ENCODE peak calls at places on chromosomes 5 and 9, in nine cellular contexts. F is brain microvascular endothelial cell, D is fibroblast of lung, B is cardiac fibroblast, I is body of pancreas, Q is upper lobe of right lung, U is BE2C, Y is right atrium auricular region, P is endothelial cell of umbilical vein. Z is an unnamed sample.

GRCh38 chr9:110307191-110307590 is 30.5 kb downstream of the TXNDC8 start:
- DNase-seq in F (no peak), D (no peak), B (no peak), I (no peak), Q (no peak), U (no peak), Y (no peak), P (no peak), Z (no peak)

GRCh38 chr9:73824671-73825070 is 672.5 kb upstream of the RORB start:
- DNase-seq in F (no peak), D (no peak), B (no peak), I (no peak), Q (no peak), U (no peak), Y (no peak), P (no peak), Z (peak)

GRCh38 chr9:127360205-127360604 is 36.8 kb upstream of the SLC2A8 start:
- DNase-seq in F (no peak), D (no peak), B (peak), I (no peak), Q (no peak), U (no peak), Y (no peak), P (no peak), Z (peak)

GRCh38 chr5:367358-368130 is 46.0 kb downstream of the AHRR start:
- DNase-seq in F (no peak), D (no peak), B (no peak), I (no peak), Q (peak), U (no peak), Y (peak), P (no peak), Z (no peak)

GRCh38 chr9:116712781-116713180 is 25.7 kb downstream of the TRIM32 start:
- DNase-seq in F (no peak), D (no peak), B (no peak), I (no peak), Q (no peak), U (no peak), Y (no peak), P (no peak), Z (no peak)

GRCh38 chr5:3181641-3182040 is 414.0 kb upstream of the IRX1 start:
- DNase-seq in F (no peak), D (no peak), B (no peak), I (no peak), Q (no peak), U (no peak), Y (no peak), P (no peak), Z (no peak)

GRCh38 chr9:87427851-87428506 is 69.7 kb upstream of the DAPK1 start:
- DNase-seq in F (no peak), D (no peak), B (no peak), I (no peak), Q (no peak), U (no peak), Y (no peak), P (no peak), Z (no peak)

GRCh38 chr9:88942411-88942810 is 48.9 kb upstream of the S1PR3 start:
- DNase-seq in F (no peak), D (no peak), B (no peak), I (no peak), Q (no peak), U (no peak), Y (no peak), P (no peak), Z (no peak)

GRCh38 chr5:91130759-91131158 is 252.4 kb downstream of the ARRDC3 start:
- DNase-seq in F (no peak), D (no peak), B (no peak), I (no peak), Q (no peak), U (no peak), Y (no peak), P (no peak), Z (no peak)

GRCh38 chr5:41869150-41869738 is 981 bp downstream of the OXCT1 start:
- DNase-seq in F (no peak), D (peak), B (peak), I (no peak), Q (no peak), U (peak), Y (peak), P (peak), Z (peak)

GRCh38 chr9:91515074-91515687 is 91.5 kb upstream of the NFIL3 start:
- DNase-seq in F (peak), D (peak), B (peak), I (peak), Q (no peak), U (no peak), Y (no peak), P (peak), Z (peak)

GRCh38 chr5:61416010-61416409 is 84.0 kb downstream of the ZSWIM6 start:
- DNase-seq in F (peak), D (no peak), B (no peak), I (no peak), Q (no peak), U (no peak), Y (no peak), P (no peak), Z (no peak)

GRCh38 chr5:173293817-173294672 is 34.2 kb downstream of the STC2 start:
- DNase-seq in F (peak), D (peak), B (peak), I (peak), Q (peak), U (peak), Y (peak), P (peak), Z (peak)
- H3K4me3 ChIP-seq in F (peak), D (no peak), B (peak), I (no peak), Q (no peak), U (peak), Y (peak), P (no peak), Z (peak)

GRCh38 chr5:13976867-13977479 is 32.5 kb upstream of the DNAH5 start:
- DNase-seq in F (peak), D (peak), B (peak), I (no peak), Q (no peak), U (peak), Y (no peak), P (peak), Z (peak)
- TF ChIP-seq CTCF in F (peak), D (peak), B (peak), I (peak), Q (peak), U (peak), Y (no peak), P (peak), Z (peak)

GRCh38 chr5:116576043-116576713 is 1.6 kb upstream of the SEMA6A start:
- DNase-seq in F (no peak), D (peak), B (peak), I (peak), Q (peak), U (peak), Y (no peak), P (peak), Z (peak)
- H3K4me3 ChIP-seq in F (peak), D (peak), B (peak), I (peak), Q (peak), U (peak), Y (peak), P (peak), Z (peak)

DNA sequence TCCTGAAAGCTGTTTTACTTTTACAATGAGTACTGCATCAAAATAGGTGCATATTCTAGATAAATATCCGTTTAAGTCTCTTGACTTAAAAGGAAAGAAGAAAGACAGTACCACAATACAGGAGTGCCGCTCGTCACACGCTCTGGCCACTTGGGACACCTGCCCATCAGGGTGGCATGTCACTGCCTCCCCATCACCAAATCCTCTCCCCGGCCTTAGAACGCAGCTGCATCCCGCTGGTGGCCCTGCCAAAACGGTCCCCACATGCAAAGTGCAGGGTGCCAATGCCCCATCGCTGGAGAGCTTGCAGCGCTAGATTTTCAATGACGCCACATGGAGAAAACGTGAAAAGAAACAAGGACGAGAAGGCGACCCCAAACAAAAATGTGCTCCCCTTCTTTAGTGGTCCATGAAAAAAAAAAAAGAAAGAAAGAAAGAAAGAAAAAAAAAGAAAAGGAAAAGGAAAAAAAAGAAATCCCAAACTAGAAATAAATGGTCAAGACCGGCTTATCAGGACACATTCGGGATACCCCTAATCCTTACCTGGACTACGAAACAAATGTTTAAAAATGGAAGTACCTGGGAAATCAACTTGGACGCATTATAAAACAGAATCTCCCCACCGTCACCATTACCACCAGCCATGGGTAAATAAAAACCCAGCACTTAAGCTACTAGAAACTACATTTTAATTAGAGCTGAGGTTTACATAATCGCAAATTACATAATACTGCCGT is 1.1 kb downstream of the ANKH start:
- DNase-seq in F (no peak), D (no peak), B (no peak), I (peak), Q (no peak), U (no peak), Y (no peak), P (peak), Z (no peak)
- TF ChIP-seq CTCF in F (peak), D (no peak), B (no peak), I (no peak), Q (no peak), U (no peak), Y (no peak), P (no peak), Z (peak)

DNA sequence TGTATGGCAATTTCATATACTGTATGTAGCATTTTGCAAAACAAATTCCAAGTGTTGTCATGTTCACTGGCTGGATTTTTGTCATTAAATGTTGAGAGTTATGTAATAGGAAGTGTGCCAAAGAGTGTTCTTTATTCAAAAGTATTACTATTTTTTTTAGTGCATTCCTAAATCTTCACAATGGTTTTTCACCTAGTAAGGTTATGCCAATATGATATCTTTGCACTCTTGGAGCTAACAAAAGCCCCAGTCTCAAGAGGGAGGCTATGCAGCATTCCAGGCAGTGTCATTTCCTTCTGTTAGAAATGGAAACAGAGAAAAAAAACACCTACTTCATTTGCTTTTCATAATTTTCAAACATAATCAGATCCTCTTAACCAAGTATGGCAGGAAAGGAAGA is 5.1 kb upstream of the SSBP2 start:
- DNase-seq in F (no peak), D (no peak), B (peak), I (no peak), Q (no peak), U (no peak), Y (no peak), P (peak), Z (peak)
- H3K4me3 ChIP-seq in F (no peak), D (no peak), B (no peak), I (no peak), Q (no peak), U (no peak), Y (no peak), P (no peak), Z (no peak)

GRCh38 chr5:76074487-76074886 is 8.7 kb upstream of the SV2C start:
- DNase-seq in F (no peak), D (no peak), B (no peak), I (no peak), Q (no peak), U (no peak), Y (no peak), P (peak), Z (no peak)
- TF ChIP-seq CTCF in F (peak), D (no peak), B (no peak), I (peak), Q (peak), U (peak), Y (no peak), P (peak), Z (peak)

GRCh38 chr5:180437336-180437735 is 56.8 kb upstream of the CNOT6 start:
- DNase-seq in F (no peak), D (no peak), B (no peak), I (no peak), Q (peak), U (no peak), Y (no peak), P (no peak), Z (no peak)

GRCh38 chr5:180438785-180439780 is 55.1 kb upstream of the CNOT6 start:
- DNase-seq in F (no peak), D (no peak), B (no peak), I (no peak), Q (peak), U (peak), Y (no peak), P (no peak), Z (no peak)

GRCh38 chr5:180439911-180440769 is 54.0 kb upstream of the CNOT6 start:
- DNase-seq in F (no peak), D (no peak), B (no peak), I (no peak), Q (peak), U (no peak), Y (no peak), P (no peak), Z (no peak)

GRCh38 chr5:180436936-180437335 is 57.2 kb upstream of the CNOT6 start:
- DNase-seq in F (no peak), D (no peak), B (no peak), I (no peak), Q (peak), U (no peak), Y (no peak), P (no peak), Z (no peak)

GRCh38 chr5:180441577-180441976 is 52.6 kb upstream of the CNOT6 start:
- DNase-seq in F (no peak), D (peak), B (peak), I (no peak), Q (peak), U (no peak), Y (no peak), P (no peak), Z (peak)
- H3K4me3 ChIP-seq in F (no peak), D (no peak), B (no peak), I (no peak), Q (no peak), U (no peak), Y (no peak), P (no peak), Z (no peak)

GRCh38 chr5:53321721-53322120 is 158.7 kb upstream of the FST start:
- DNase-seq in F (no peak), D (no peak), B (no peak), I (no peak), Q (no peak), U (no peak), Y (no peak), P (no peak), Z (no peak)

GRCh38 chr5:53319306-53319705 is 161.1 kb upstream of the FST start:
- DNase-seq in F (no peak), D (no peak), B (no peak), I (no peak), Q (no peak), U (no peak), Y (no peak), P (no peak), Z (no peak)

GRCh38 chr5:53322257-53322656 is 158.2 kb upstream of the FST start:
- DNase-seq in F (no peak), D (no peak), B (peak), I (no peak), Q (no peak), U (no peak), Y (no peak), P (no peak), Z (peak)

GRCh38 chr5:53321073-53321472 is 159.4 kb upstream of the FST start:
- DNase-seq in F (no peak), D (no peak), B (no peak), I (no peak), Q (no peak), U (no peak), Y (no peak), P (no peak), Z (no peak)

DNA sequence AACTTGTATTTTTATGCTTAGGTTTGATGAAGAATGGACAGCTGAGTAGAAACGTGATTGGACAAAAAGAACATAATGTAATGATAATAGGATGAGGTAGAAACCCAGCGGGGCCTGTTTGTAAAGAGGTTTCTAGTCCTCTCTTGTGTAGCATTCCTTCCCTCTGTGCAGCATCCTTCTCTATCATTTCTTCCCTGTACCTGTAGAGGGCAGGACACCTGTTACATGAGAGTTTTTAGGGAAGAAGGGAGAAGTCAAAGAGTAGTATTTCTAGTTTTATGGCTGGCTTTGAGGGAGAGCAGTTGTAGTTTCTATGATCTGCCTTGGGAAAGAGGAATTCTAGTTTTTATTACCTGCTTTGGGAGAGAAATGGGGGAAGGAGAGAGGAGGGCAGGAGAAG is 162.1 kb upstream of the FST start:
- DNase-seq in F (no peak), D (no peak), B (no peak), I (no peak), Q (no peak), U (no peak), Y (no peak), P (no peak), Z (no peak)
- TF ChIP-seq CTCF in F (no peak), D (no peak), B (peak), I (no peak), Q (no peak), U (no peak), Y (no peak), P (no peak), Z (peak)

GRCh38 chr5:28369418-28369817 is 1331.0 kb upstream of the CDH9 start:
- DNase-seq in F (peak), D (no peak), B (no peak), I (no peak), Q (no peak), U (no peak), Y (no peak), P (no peak), Z (no peak)
- H3K4me3 ChIP-seq in F (no peak), D (no peak), B (no peak), I (no peak), Q (no peak), U (no peak), Y (no peak), P (no peak), Z (no peak)

DNA sequence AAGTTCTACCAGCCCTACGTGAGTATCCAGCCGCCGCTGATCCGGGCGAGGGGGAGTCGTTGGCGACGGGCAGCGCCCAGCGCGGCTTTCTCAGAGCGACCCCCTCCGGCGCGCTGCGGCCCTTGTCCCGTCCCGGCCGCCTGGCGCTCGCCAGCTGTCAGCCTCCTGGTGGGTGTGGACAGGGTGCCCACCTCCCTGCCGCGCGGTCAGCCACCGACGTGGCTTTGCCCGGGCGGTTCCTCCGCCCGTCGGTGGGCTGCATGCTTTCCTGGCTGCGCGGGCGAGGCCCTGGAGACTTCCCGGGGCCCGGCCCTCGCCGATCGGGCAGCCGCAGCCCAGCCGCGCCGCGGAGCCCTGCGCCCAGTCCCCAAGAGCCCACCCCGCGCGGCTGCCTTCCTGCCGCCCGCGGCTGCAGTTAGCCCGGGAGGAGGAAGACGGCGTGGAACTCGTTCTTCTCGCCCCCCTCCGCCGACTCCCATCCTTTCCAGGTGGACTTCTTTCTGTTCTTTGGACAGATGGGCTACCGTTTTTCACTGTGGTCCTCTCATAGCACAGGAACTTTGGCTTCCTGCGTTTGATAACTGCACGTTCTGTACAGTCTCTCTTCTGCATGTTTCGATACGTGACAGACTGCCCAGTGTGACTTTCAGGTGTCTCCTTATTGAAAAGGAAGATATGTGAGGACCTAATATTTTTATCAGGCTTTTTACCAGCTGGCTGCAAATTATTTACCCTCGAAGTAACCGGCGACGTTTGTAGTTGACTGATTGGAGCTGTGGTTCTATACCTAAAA is 550 bp downstream of the AP3S1 start:
- DNase-seq in F (no peak), D (peak), B (no peak), I (no peak), Q (no peak), U (peak), Y (no peak), P (no peak), Z (no peak)
- TF ChIP-seq CTCF in F (peak), D (peak), B (no peak), I (peak), Q (peak), U (peak), Y (no peak), P (peak), Z (no peak)

Z was measured in choroid plexus epithelial cell.